ENCODE peak calls at places on chromosomes 16 and 17, in four cellular contexts. D is MCF 10A, X is NCI-H1105, P is progenitor cell of endocrine pancreas. Q is an unnamed sample.

GRCh38 chr17:39868554-39868942 is 546 bp downstream of the ZPBP2 start:
- DNase-seq in D (no peak), P (no peak), X (no peak), Q (no peak)

GRCh38 chr17:41792835-41793748 is 6.6 kb upstream of the JUP start:
- DNase-seq in D (peak), P (no peak), X (no peak), Q (no peak)

GRCh38 chr17:1060991-1061390 is 64.1 kb downstream of the TIMM22 start:
- DNase-seq in D (peak), P (no peak), X (no peak), Q (no peak)

GRCh38 chr16:56789360-56789759 is 59.4 kb downstream of the NUP93 start:
- DNase-seq in P (no peak), X (peak), D (peak), Q (no peak)

GRCh38 chr17:77042688-77043330 is 98.0 kb upstream of the SEC14L1 start:
- DNase-seq in P (no peak), D (no peak), X (peak), Q (peak)

GRCh38 chr17:73819440-73820395 is 175.5 kb upstream of the SDK2 start:
- DNase-seq in D (no peak), X (no peak), P (no peak), Q (no peak)

GRCh38 chr17:81388612-81389367 is 6.5 kb upstream of the BAHCC1 start:
- DNase-seq in P (no peak), D (no peak), X (no peak), Q (no peak)

GRCh38 chr16:80680046-80680445 is 124.4 kb downstream of the CDYL2 start:
- DNase-seq in P (no peak), X (no peak), D (no peak), Q (no peak)

GRCh38 chr16:54403580-54403979 is 117.0 kb upstream of the IRX3 start:
- DNase-seq in D (no peak), X (no peak), P (no peak), Q (no peak)

GRCh38 chr16:57614546-57615343 is 13.7 kb upstream of the ADGRG1 start:
- DNase-seq in D (no peak), P (no peak), X (no peak), Q (no peak)

GRCh38 chr17:20908373-20909273 is 134.2 kb downstream of the USP22 start:
- DNase-seq in X (no peak), P (peak), D (peak), Q (peak)

GRCh38 chr17:47946929-47947397 is 5.6 kb downstream of the PNPO start:
- DNase-seq in P (peak), D (peak), X (peak), Q (peak)

GRCh38 chr16:15849209-15849981 is 7.4 kb downstream of the MYH11 start:
- DNase-seq in X (no peak), D (no peak), P (no peak), Q (no peak)

GRCh38 chr17:39652635-39653315 is 12.4 kb upstream of the TCAP start:
- DNase-seq in P (no peak), D (no peak), X (no peak), Q (no peak)

GRCh38 chr16:58563235-58563634 is 47.9 kb downstream of the SETD6 start:
- DNase-seq in X (no peak), D (peak), P (no peak), Q (no peak)

GRCh38 chr16:78478267-78478821 is 378.9 kb downstream of the WWOX start:
- DNase-seq in X (peak), D (peak), P (no peak), Q (no peak)

GRCh38 chr17:34024303-34025178 is 230.5 kb upstream of the CCL2 start:
- DNase-seq in D (no peak), X (no peak), P (no peak), Q (no peak)

GRCh38 chr16:1790611-1791255 is 2.8 kb downstream of the IGFALS start:
- DNase-seq in D (no peak), X (no peak), P (no peak), Q (no peak)

GRCh38 chr17:80414508-80414802 is 512 bp upstream of the ENDOV start:
- DNase-seq in P (no peak), D (peak), X (no peak), Q (no peak)

GRCh38 chr16:46871587-46871986 is 12.6 kb upstream of the GPT2 start:
- DNase-seq in X (no peak), P (no peak), D (no peak), Q (no peak)

GRCh38 chr16:57996406-57997175 is 3.9 kb downstream of the ZNF319 start:
- DNase-seq in P (no peak), D (no peak), X (no peak), Q (no peak)

GRCh38 chr17:79335456-79335855 is 260.8 kb downstream of the ENGASE start:
- DNase-seq in P (no peak), D (no peak), X (no peak), Q (no peak)

GRCh38 chr16:56606071-56606687 is 2.2 kb upstream of the MT2A start:
- DNase-seq in D (peak), P (no peak), X (no peak), Q (no peak)

GRCh38 chr16:71954180-71954579 is 46.0 kb downstream of the PKD1L3 start:
- DNase-seq in D (no peak), P (no peak), X (no peak), Q (no peak)

GRCh38 chr16:9366048-9366969 is 274.9 kb downstream of the HAPSTR1 start:
- DNase-seq in P (no peak), X (no peak), D (no peak), Q (no peak)

GRCh38 chr17:63622571-63623390 is 564 bp downstream of the MAP3K3 start:
- DNase-seq in P (peak), D (peak), X (peak), Q (no peak)